ENCODE peak calls at places on chromosomes 4 and X, in six cellular contexts. X is NCI-H1417, S is neural crest cell, P is mucosa of descending colon, K is T-cell, Z is tibial nerve. M is an unnamed sample.

GRCh38 chr4:129600898-129601297 is 504.9 kb downstream of the C4orf33 start:
- DNase-seq in X (no peak), S (no peak), P (no peak), K (no peak), Z (no peak), M (no peak)

GRCh38 chrX:19888419-19888879 is 1.0 kb upstream of the SH3KBP1 start:
- DNase-seq in X (peak), S (no peak), P (peak), K (no peak), Z (peak), M (no peak)

GRCh38 chrX:131677655-131678628 is 134.1 kb downstream of the OR13H1 start:
- DNase-seq in X (peak), S (peak), P (peak), K (peak), Z (no peak), M (peak)

GRCh38 chr4:21768349-21769310 is 179.9 kb downstream of the KCNIP4 start:
- DNase-seq in X (peak), S (peak), P (peak), K (no peak), Z (no peak), M (no peak)

GRCh38 chr4:184310171-184310567 is 92.5 kb upstream of the ENPP6 start:
- DNase-seq in X (no peak), S (no peak), P (peak), K (peak), Z (no peak), M (peak)

GRCh38 chr4:106864231-106864630 is 171.9 kb downstream of the DKK2 start:
- DNase-seq in X (no peak), S (no peak), P (no peak), K (no peak), Z (no peak), M (no peak)

GRCh38 chr4:146916479-146917076 is 29.1 kb downstream of the TTC29 start:
- DNase-seq in X (no peak), S (peak), P (peak), K (no peak), Z (peak), M (no peak)

GRCh38 chr4:152456609-152457008 is 79.3 kb downstream of the FBXW7 start:
- DNase-seq in X (no peak), S (no peak), P (no peak), K (no peak), Z (no peak), M (no peak)

GRCh38 chrX:123964155-123964554 is 2.6 kb downstream of the STAG2 start:
- DNase-seq in X (no peak), S (no peak), P (no peak), K (no peak), Z (no peak), M (no peak)